ENCODE peak calls at places on chromosomes 13 and 19, in eight cellular contexts. F is HFF-Myc, U is heart left ventricle, O is fibroblast of pulmonary artery, Y is ovary, N is HepG2, E is endodermal cell, B is hepatocyte. W is an unnamed sample.

GRCh38 chr19:33175886-33176669 is 18.1 kb upstream of the LRP3 start:
- DNase-seq in E (peak; percentile 48), Y (peak; percentile 45), N (peak; percentile 61), O (peak; percentile 43), U (no peak), B (peak; percentile 48), F (no peak), W (no peak)

GRCh38 chr19:47240996-47241918 is 10.3 kb upstream of the BBC3 start:
- DNase-seq in N (peak; percentile 68), Y (peak; percentile 71), B (peak; percentile 97), E (peak; percentile 97), O (peak; percentile 80), F (no peak), U (peak; percentile 76), W (no peak)

GRCh38 chr19:4172861-4173473 is 9.4 kb downstream of the SIRT6 start:
- DNase-seq in F (no peak), N (no peak), E (peak; percentile 95), B (peak; percentile 88), U (peak; percentile 59), Y (peak; percentile 74), O (peak; percentile 32), W (no peak)

GRCh38 chr13:66405908-66406802 is 824.0 kb downstream of the PCDH9 start:
- DNase-seq in B (peak; percentile 3), U (no peak), Y (no peak), O (peak; percentile 53), E (no peak), N (no peak), F (no peak), W (peak; percentile 35)

GRCh38 chr13:112056739-112057433 is 10.1 kb upstream of the SOX1 start:
- DNase-seq in B (no peak), F (no peak), O (no peak), U (no peak), Y (no peak), E (peak; percentile 69), N (no peak), W (no peak)

GRCh38 chr13:47463726-47464125 is 537.3 kb downstream of the SUCLA2 start:
- DNase-seq in B (peak; percentile 7), E (peak; percentile 57), Y (no peak), F (no peak), O (peak; percentile 49), U (no peak), N (no peak), W (peak; percentile 14)

GRCh38 chr19:56507446-56508281 is at the start of gene ZNF471:
- DNase-seq in N (no peak), B (peak; percentile 96), O (peak; percentile 99), F (peak; percentile 92), E (peak; percentile 95), Y (peak; percentile 99), U (peak; percentile 99), W (peak; percentile 93)

GRCh38 chr13:41802684-41803554 is 158.0 kb downstream of the VWA8 start:
- DNase-seq in E (no peak), N (no peak), O (peak; percentile 67), Y (no peak), U (no peak), B (no peak), F (no peak), W (peak; percentile 31)

GRCh38 chr19:2428027-2428690 is 773 bp upstream of the TIMM13 start:
- DNase-seq in B (no peak), E (peak; percentile 82), F (no peak), N (no peak), O (no peak), U (no peak), Y (peak; percentile 57), W (no peak)

GRCh38 chr13:51920267-51920666 is 58.5 kb downstream of the CCDC70 start:
- DNase-seq in O (no peak), B (no peak), Y (no peak), U (no peak), F (no peak), N (no peak), E (peak; percentile 45), W (no peak)

GRCh38 chr13:26872444-26873173 is 112.0 kb upstream of the GPR12 start:
- DNase-seq in N (peak; percentile 31), Y (no peak), F (peak; percentile 10), U (peak; percentile 28), B (peak; percentile 77), O (peak; percentile 42), E (peak; percentile 92), W (no peak)

GRCh38 chr13:87919956-87920355 is 248.8 kb downstream of the SLITRK5 start:
- DNase-seq in E (no peak), B (no peak), Y (no peak), U (no peak), F (no peak), O (no peak), N (no peak), W (no peak)

GRCh38 chr19:18905058-18905456 is 9.1 kb upstream of the CERS1 start:
- DNase-seq in Y (no peak), N (no peak), U (no peak), F (no peak), B (peak; percentile 4), E (no peak), O (no peak), W (no peak)

GRCh38 chr19:48746738-48747575 is at the start of gene IZUMO1:
- DNase-seq in B (peak; percentile 91), E (peak; percentile 95), N (no peak), U (peak; percentile 87), O (peak; percentile 95), F (peak; percentile 73), Y (peak; percentile 64), W (no peak)

GRCh38 chr19:17090501-17091074 is 15.0 kb downstream of the MYO9B start:
- DNase-seq in E (no peak), O (peak; percentile 79), Y (no peak), U (no peak), F (no peak), N (no peak), B (no peak), W (no peak)

GRCh38 chr13:28744656-28745055 is 25.9 kb upstream of the SLC46A3 start:
- DNase-seq in F (no peak), E (peak; percentile 50), U (no peak), Y (no peak), B (no peak), O (no peak), N (no peak), W (no peak)

GRCh38 chr13:28741080-28741479 is 22.3 kb upstream of the SLC46A3 start:
- DNase-seq in E (no peak), B (no peak), U (no peak), O (no peak), Y (no peak), N (no peak), F (no peak), W (no peak)

GRCh38 chr13:28744091-28744536 is 25.3 kb upstream of the SLC46A3 start:
- DNase-seq in N (no peak), B (no peak), F (no peak), Y (no peak), O (peak; percentile 92), E (peak; percentile 85), U (no peak), W (no peak)

GRCh38 chr13:28743045-28743444 is 24.3 kb upstream of the SLC46A3 start:
- DNase-seq in Y (no peak), O (no peak), F (no peak), E (no peak), B (no peak), N (no peak), U (no peak), W (no peak)

DNA sequence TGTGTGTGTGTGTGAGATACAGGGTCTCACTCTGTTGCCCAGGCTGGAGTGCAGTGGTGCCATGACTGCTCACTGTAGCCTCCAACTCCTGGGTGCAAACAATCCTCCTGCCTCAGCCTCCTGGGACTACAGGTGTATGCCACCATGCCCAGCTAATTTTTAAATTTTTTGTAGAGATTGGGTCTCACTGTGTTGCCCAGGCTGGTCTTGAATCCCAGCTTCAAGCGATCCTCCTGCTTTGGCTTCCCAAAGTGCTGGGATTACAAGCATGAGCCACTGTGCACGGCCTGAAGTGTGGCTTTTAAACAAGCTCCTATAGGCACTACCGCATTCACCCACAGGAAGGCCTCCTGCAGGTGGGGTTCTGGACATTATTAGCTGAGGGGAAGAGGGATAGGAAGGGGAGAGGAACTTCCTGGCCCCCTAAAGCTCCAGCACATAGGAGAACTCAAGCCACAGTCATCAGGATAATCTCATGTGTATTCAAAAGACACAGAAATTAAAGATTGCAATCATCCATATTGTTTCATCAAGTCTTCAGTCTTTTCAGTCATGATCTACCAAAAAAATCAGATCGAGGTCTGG is 24.8 kb upstream of the SLC46A3 start:
- DNase-seq in N (no peak), B (no peak), E (peak; percentile 52), F (no peak), O (no peak), U (no peak), Y (no peak), W (no peak)
- TF ChIP-seq CTCF in N (no peak), B (no peak), E (no peak), F (no peak), O (no peak), U (no peak), Y (no peak), W (no peak)

GRCh38 chr13:50152224-50152623 is 137.0 kb downstream of the KCNRG start:
- DNase-seq in F (no peak), N (no peak), E (no peak), Y (no peak), U (no peak), O (no peak), B (no peak), W (no peak)
- H3K4me3 ChIP-seq in F (no peak overlapping the region), N (no peak overlapping the region), E (no peak overlapping the region), Y (no peak overlapping the region), U (no peak overlapping the region), O (no peak overlapping the region), B (no peak overlapping the region), W (no peak overlapping the region)

DNA sequence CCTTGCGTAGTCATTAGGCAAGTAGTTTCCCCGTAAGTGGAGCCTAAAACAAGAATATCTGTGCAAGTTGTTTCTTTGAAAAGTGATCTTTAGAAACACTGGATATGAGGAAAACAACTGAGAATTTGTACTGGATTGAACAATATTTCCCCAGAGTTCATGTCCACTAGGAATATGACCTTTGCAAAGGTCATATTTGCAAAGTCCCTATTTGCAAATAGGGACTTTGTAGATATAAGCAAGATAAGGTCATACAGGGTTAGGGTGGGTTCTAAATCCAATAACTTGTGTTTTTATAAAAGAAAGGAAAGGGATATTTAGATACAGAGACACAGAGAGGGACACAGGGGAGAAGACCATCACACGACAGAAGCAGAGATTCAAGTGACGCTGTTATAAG is 489.2 kb upstream of the ATXN8OS start:
- DNase-seq in Y (no peak), E (no peak), O (no peak), B (no peak), F (no peak), N (no peak), U (no peak), W (no peak)
- TF ChIP-seq CTCF in Y (no peak), E (no peak), O (no peak), B (no peak), F (no peak), N (no peak), U (no peak), W (no peak)

DNA sequence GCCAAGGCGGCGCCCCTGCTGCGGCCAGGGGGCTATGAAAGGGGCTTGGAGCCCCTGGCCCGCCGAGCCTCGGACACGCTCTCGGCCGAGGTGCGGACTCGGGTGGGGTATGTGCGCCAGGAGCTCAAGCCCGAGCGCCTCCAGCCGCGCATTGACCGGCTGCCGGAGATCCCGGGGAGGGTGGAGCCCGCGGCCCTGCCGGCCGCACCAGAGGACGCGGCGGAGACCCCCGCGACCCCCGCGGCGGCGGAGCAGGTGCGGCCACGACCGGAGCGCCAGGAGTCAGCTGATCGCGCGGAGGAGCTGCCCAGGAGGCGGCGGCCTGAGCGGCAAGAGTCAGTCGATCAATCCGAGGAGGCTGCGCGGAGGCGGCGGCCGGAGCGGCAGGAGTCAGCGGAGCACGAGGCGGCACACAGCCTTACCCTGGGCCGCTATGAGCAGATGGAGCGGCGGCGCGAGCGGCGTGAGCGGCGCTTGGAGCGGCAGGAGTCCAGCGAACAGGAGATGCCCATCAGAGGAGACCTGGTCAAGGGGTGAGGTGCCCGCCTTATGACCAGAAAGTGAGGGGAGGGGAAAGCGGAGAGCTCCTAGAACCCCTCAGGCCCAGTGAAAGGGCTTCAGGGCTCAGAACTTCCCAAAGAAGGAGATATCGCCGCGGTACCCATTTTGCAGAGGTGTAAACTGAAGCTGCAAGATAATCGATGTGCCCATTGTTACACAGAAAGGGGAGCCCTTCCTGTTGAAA is 8.8 kb upstream of the SHKBP1 start:
- DNase-seq in E (peak; percentile 72), N (no peak), F (no peak), Y (no peak), O (no peak), U (no peak), B (no peak), W (no peak)
- H3K4me3 ChIP-seq in E (peak overlapping the region; percentile 17), N (peak overlapping the region; percentile 23), F (peak overlapping the region; percentile 13), Y (peak overlapping the region; percentile 2), O (peak overlapping the region; percentile 21), U (peak overlapping the region; percentile 32), B (no peak overlapping the region), W (peak overlapping the region; percentile 51)

W was measured in AG09309.